ENCODE peak calls at places on chromosomes 7 and 10, in ten cellular contexts. One of them, this sample, is unnamed.
A peak's percentile ranks its signal among the peaks of the same experiment; 100 is the strongest.

GRCh38 chr10:6136215-6137201 is 47.7 kb downstream of the RBM17 start:
- DNase-seq in choroid plexus epithelial cell: peak; percentile 58
- DNase-seq in cardiac muscle cell: no peak
- DNase-seq in left ventricle myocardium inferior: no peak
- DNase-seq in stimulated activated CD4-positive, alpha-beta T cell treated with anti-CD3 and anti-CD28 coated beads, Interleukin-1b, Interleukin-23, amount 100 ng/mL, for 24 hours: no peak
- DNase-seq in fibroblast of gingiva: peak; percentile 64
- DNase-seq in activated CD4-positive, alpha-beta memory T cell treated with anti-CD3 and anti-CD28 coated beads, Interleukin-2, amount 10 ng/mL, durations not matched to agents 7 days and 5 days: peak; percentile 59
- DNase-seq in T47D: no peak
- DNase-seq in Ammon's horn: no peak
- DNase-seq in transverse colon: no peak
- DNase-seq in this sample: no peak

GRCh38 chr10:3081383-3081981 is 14.1 kb downstream of the PFKP start:
- DNase-seq in choroid plexus epithelial cell: no peak
- DNase-seq in cardiac muscle cell: no peak
- DNase-seq in left ventricle myocardium inferior: no peak
- DNase-seq in stimulated activated CD4-positive, alpha-beta T cell treated with anti-CD3 and anti-CD28 coated beads, Interleukin-1b, Interleukin-23, amount 100 ng/mL, for 24 hours: no peak
- DNase-seq in fibroblast of gingiva: no peak
- DNase-seq in activated CD4-positive, alpha-beta memory T cell treated with anti-CD3 and anti-CD28 coated beads, Interleukin-2, amount 10 ng/mL, durations not matched to agents 7 days and 5 days: no peak
- DNase-seq in T47D: no peak
- DNase-seq in Ammon's horn: no peak
- DNase-seq in transverse colon: no peak
- DNase-seq in this sample: no peak

GRCh38 chr10:91287912-91288311 is 67.4 kb downstream of the PCGF5 start:
- DNase-seq in choroid plexus epithelial cell: no peak
- DNase-seq in cardiac muscle cell: no peak
- DNase-seq in left ventricle myocardium inferior: no peak
- DNase-seq in stimulated activated CD4-positive, alpha-beta T cell treated with anti-CD3 and anti-CD28 coated beads, Interleukin-1b, Interleukin-23, amount 100 ng/mL, for 24 hours: no peak
- DNase-seq in fibroblast of gingiva: no peak
- DNase-seq in activated CD4-positive, alpha-beta memory T cell treated with anti-CD3 and anti-CD28 coated beads, Interleukin-2, amount 10 ng/mL, durations not matched to agents 7 days and 5 days: no peak
- DNase-seq in T47D: no peak
- DNase-seq in Ammon's horn: no peak
- DNase-seq in transverse colon: no peak
- DNase-seq in this sample: no peak

GRCh38 chr10:132398566-132398991 is 1.6 kb downstream of the PWWP2B start:
- DNase-seq in choroid plexus epithelial cell: no peak
- DNase-seq in cardiac muscle cell: no peak
- DNase-seq in left ventricle myocardium inferior: peak; percentile 12
- DNase-seq in stimulated activated CD4-positive, alpha-beta T cell treated with anti-CD3 and anti-CD28 coated beads, Interleukin-1b, Interleukin-23, amount 100 ng/mL, for 24 hours: no peak
- DNase-seq in fibroblast of gingiva: no peak
- DNase-seq in activated CD4-positive, alpha-beta memory T cell treated with anti-CD3 and anti-CD28 coated beads, Interleukin-2, amount 10 ng/mL, durations not matched to agents 7 days and 5 days: no peak
- DNase-seq in T47D: no peak
- DNase-seq in Ammon's horn: no peak
- DNase-seq in transverse colon: peak; percentile 21
- DNase-seq in this sample: no peak

GRCh38 chr10:99522078-99522479 is 10.7 kb upstream of the NKX2-3 start:
- DNase-seq in choroid plexus epithelial cell: no peak
- DNase-seq in cardiac muscle cell: no peak
- DNase-seq in left ventricle myocardium inferior: no peak
- DNase-seq in stimulated activated CD4-positive, alpha-beta T cell treated with anti-CD3 and anti-CD28 coated beads, Interleukin-1b, Interleukin-23, amount 100 ng/mL, for 24 hours: no peak
- DNase-seq in fibroblast of gingiva: no peak
- DNase-seq in activated CD4-positive, alpha-beta memory T cell treated with anti-CD3 and anti-CD28 coated beads, Interleukin-2, amount 10 ng/mL, durations not matched to agents 7 days and 5 days: no peak
- DNase-seq in T47D: no peak
- DNase-seq in Ammon's horn: no peak
- DNase-seq in transverse colon: peak; percentile 13
- DNase-seq in this sample: peak; percentile 62

GRCh38 chr7:35691827-35692307 is 3.1 kb downstream of the HERPUD2 start:
- DNase-seq in choroid plexus epithelial cell: peak; percentile 22
- DNase-seq in cardiac muscle cell: peak; percentile 7
- DNase-seq in left ventricle myocardium inferior: no peak
- DNase-seq in stimulated activated CD4-positive, alpha-beta T cell treated with anti-CD3 and anti-CD28 coated beads, Interleukin-1b, Interleukin-23, amount 100 ng/mL, for 24 hours: no peak
- DNase-seq in fibroblast of gingiva: no peak
- DNase-seq in activated CD4-positive, alpha-beta memory T cell treated with anti-CD3 and anti-CD28 coated beads, Interleukin-2, amount 10 ng/mL, durations not matched to agents 7 days and 5 days: peak; percentile 60
- DNase-seq in T47D: no peak
- DNase-seq in Ammon's horn: no peak
- DNase-seq in transverse colon: peak; percentile 22
- DNase-seq in this sample: no peak

GRCh38 chr7:78013368-78013767 is 214.8 kb downstream of the PHTF2 start:
- DNase-seq in choroid plexus epithelial cell: no peak
- DNase-seq in cardiac muscle cell: no peak
- DNase-seq in left ventricle myocardium inferior: no peak
- DNase-seq in stimulated activated CD4-positive, alpha-beta T cell treated with anti-CD3 and anti-CD28 coated beads, Interleukin-1b, Interleukin-23, amount 100 ng/mL, for 24 hours: no peak
- DNase-seq in fibroblast of gingiva: no peak
- DNase-seq in activated CD4-positive, alpha-beta memory T cell treated with anti-CD3 and anti-CD28 coated beads, Interleukin-2, amount 10 ng/mL, durations not matched to agents 7 days and 5 days: no peak
- DNase-seq in T47D: no peak
- DNase-seq in Ammon's horn: no peak
- DNase-seq in transverse colon: no peak
- DNase-seq in this sample: no peak

GRCh38 chr7:16078076-16078952 is 343.0 kb downstream of the CRPPA start:
- DNase-seq in choroid plexus epithelial cell: peak; percentile 87
- DNase-seq in cardiac muscle cell: peak; percentile 76
- DNase-seq in left ventricle myocardium inferior: no peak
- DNase-seq in stimulated activated CD4-positive, alpha-beta T cell treated with anti-CD3 and anti-CD28 coated beads, Interleukin-1b, Interleukin-23, amount 100 ng/mL, for 24 hours: no peak
- DNase-seq in fibroblast of gingiva: peak; percentile 52
- DNase-seq in activated CD4-positive, alpha-beta memory T cell treated with anti-CD3 and anti-CD28 coated beads, Interleukin-2, amount 10 ng/mL, durations not matched to agents 7 days and 5 days: no peak
- DNase-seq in T47D: no peak
- DNase-seq in Ammon's horn: peak; percentile 77
- DNase-seq in transverse colon: no peak
- DNase-seq in this sample: no peak

GRCh38 chr10:112955736-112956421 is 5.8 kb downstream of the TCF7L2 start:
- DNase-seq in choroid plexus epithelial cell: peak; percentile 65
- DNase-seq in cardiac muscle cell: no peak
- DNase-seq in left ventricle myocardium inferior: no peak
- DNase-seq in stimulated activated CD4-positive, alpha-beta T cell treated with anti-CD3 and anti-CD28 coated beads, Interleukin-1b, Interleukin-23, amount 100 ng/mL, for 24 hours: no peak
- DNase-seq in fibroblast of gingiva: peak; percentile 75
- DNase-seq in activated CD4-positive, alpha-beta memory T cell treated with anti-CD3 and anti-CD28 coated beads, Interleukin-2, amount 10 ng/mL, durations not matched to agents 7 days and 5 days: no peak
- DNase-seq in T47D: no peak
- DNase-seq in Ammon's horn: no peak
- DNase-seq in transverse colon: peak; percentile 34
- DNase-seq in this sample: no peak

GRCh38 chr7:2008936-2009540 is 223.7 kb downstream of the MAD1L1 start:
- DNase-seq in choroid plexus epithelial cell: no peak
- DNase-seq in cardiac muscle cell: no peak
- DNase-seq in left ventricle myocardium inferior: peak; percentile 75
- DNase-seq in stimulated activated CD4-positive, alpha-beta T cell treated with anti-CD3 and anti-CD28 coated beads, Interleukin-1b, Interleukin-23, amount 100 ng/mL, for 24 hours: no peak
- DNase-seq in fibroblast of gingiva: no peak
- DNase-seq in activated CD4-positive, alpha-beta memory T cell treated with anti-CD3 and anti-CD28 coated beads, Interleukin-2, amount 10 ng/mL, durations not matched to agents 7 days and 5 days: no peak
- DNase-seq in T47D: no peak
- DNase-seq in Ammon's horn: no peak
- DNase-seq in transverse colon: no peak
- DNase-seq in this sample: no peak

GRCh38 chr10:27568196-27569175 is 64.4 kb downstream of the RAB18 start:
- DNase-seq in choroid plexus epithelial cell: peak; percentile 8
- DNase-seq in cardiac muscle cell: no peak
- DNase-seq in left ventricle myocardium inferior: no peak
- DNase-seq in stimulated activated CD4-positive, alpha-beta T cell treated with anti-CD3 and anti-CD28 coated beads, Interleukin-1b, Interleukin-23, amount 100 ng/mL, for 24 hours: no peak
- DNase-seq in fibroblast of gingiva: peak; percentile 2
- DNase-seq in activated CD4-positive, alpha-beta memory T cell treated with anti-CD3 and anti-CD28 coated beads, Interleukin-2, amount 10 ng/mL, durations not matched to agents 7 days and 5 days: no peak
- DNase-seq in T47D: no peak
- DNase-seq in Ammon's horn: no peak
- DNase-seq in transverse colon: no peak
- DNase-seq in this sample: no peak

GRCh38 chr7:114008696-114009095 is 89.9 kb upstream of the PPP1R3A start:
- DNase-seq in choroid plexus epithelial cell: no peak
- DNase-seq in cardiac muscle cell: no peak
- DNase-seq in left ventricle myocardium inferior: no peak
- DNase-seq in stimulated activated CD4-positive, alpha-beta T cell treated with anti-CD3 and anti-CD28 coated beads, Interleukin-1b, Interleukin-23, amount 100 ng/mL, for 24 hours: no peak
- DNase-seq in fibroblast of gingiva: no peak
- DNase-seq in activated CD4-positive, alpha-beta memory T cell treated with anti-CD3 and anti-CD28 coated beads, Interleukin-2, amount 10 ng/mL, durations not matched to agents 7 days and 5 days: no peak
- DNase-seq in T47D: no peak
- DNase-seq in Ammon's horn: no peak
- DNase-seq in transverse colon: no peak
- DNase-seq in this sample: no peak

GRCh38 chr7:41189866-41190265 is 513.0 kb downstream of the INHBA start:
- DNase-seq in choroid plexus epithelial cell: peak; percentile 95
- DNase-seq in cardiac muscle cell: no peak
- DNase-seq in left ventricle myocardium inferior: no peak
- DNase-seq in stimulated activated CD4-positive, alpha-beta T cell treated with anti-CD3 and anti-CD28 coated beads, Interleukin-1b, Interleukin-23, amount 100 ng/mL, for 24 hours: no peak
- DNase-seq in fibroblast of gingiva: peak; percentile 62
- DNase-seq in activated CD4-positive, alpha-beta memory T cell treated with anti-CD3 and anti-CD28 coated beads, Interleukin-2, amount 10 ng/mL, durations not matched to agents 7 days and 5 days: no peak
- DNase-seq in T47D: no peak
- DNase-seq in Ammon's horn: no peak
- DNase-seq in transverse colon: no peak
- DNase-seq in this sample: no peak

GRCh38 chr10:113337142-113337541 is 215.7 kb upstream of the HABP2 start:
- DNase-seq in choroid plexus epithelial cell: no peak
- DNase-seq in cardiac muscle cell: no peak
- DNase-seq in left ventricle myocardium inferior: no peak
- DNase-seq in stimulated activated CD4-positive, alpha-beta T cell treated with anti-CD3 and anti-CD28 coated beads, Interleukin-1b, Interleukin-23, amount 100 ng/mL, for 24 hours: no peak
- DNase-seq in fibroblast of gingiva: peak; percentile 30
- DNase-seq in activated CD4-positive, alpha-beta memory T cell treated with anti-CD3 and anti-CD28 coated beads, Interleukin-2, amount 10 ng/mL, durations not matched to agents 7 days and 5 days: no peak
- DNase-seq in T47D: no peak
- DNase-seq in Ammon's horn: no peak
- DNase-seq in transverse colon: no peak
- DNase-seq in this sample: no peak

GRCh38 chr7:96414931-96415292 is 93.0 kb upstream of the SLC25A13 start:
- DNase-seq in choroid plexus epithelial cell: peak; percentile 52
- DNase-seq in cardiac muscle cell: peak; percentile 59
- DNase-seq in left ventricle myocardium inferior: no peak
- DNase-seq in stimulated activated CD4-positive, alpha-beta T cell treated with anti-CD3 and anti-CD28 coated beads, Interleukin-1b, Interleukin-23, amount 100 ng/mL, for 24 hours: no peak
- DNase-seq in fibroblast of gingiva: peak; percentile 17
- DNase-seq in activated CD4-positive, alpha-beta memory T cell treated with anti-CD3 and anti-CD28 coated beads, Interleukin-2, amount 10 ng/mL, durations not matched to agents 7 days and 5 days: peak; percentile 46
- DNase-seq in T47D: no peak
- DNase-seq in Ammon's horn: peak; percentile 76
- DNase-seq in transverse colon: peak; percentile 12
- DNase-seq in this sample: peak; percentile 60

GRCh38 chr7:121160150-121161008 is 168.4 kb upstream of the WNT16 start:
- DNase-seq in choroid plexus epithelial cell: no peak
- DNase-seq in cardiac muscle cell: no peak
- DNase-seq in left ventricle myocardium inferior: no peak
- DNase-seq in stimulated activated CD4-positive, alpha-beta T cell treated with anti-CD3 and anti-CD28 coated beads, Interleukin-1b, Interleukin-23, amount 100 ng/mL, for 24 hours: no peak
- DNase-seq in fibroblast of gingiva: no peak
- DNase-seq in activated CD4-positive, alpha-beta memory T cell treated with anti-CD3 and anti-CD28 coated beads, Interleukin-2, amount 10 ng/mL, durations not matched to agents 7 days and 5 days: no peak
- DNase-seq in T47D: no peak
- DNase-seq in Ammon's horn: no peak
- DNase-seq in transverse colon: no peak
- DNase-seq in this sample: no peak

GRCh38 chr7:39615350-39615975 is 7.9 kb upstream of the RALA start:
- DNase-seq in choroid plexus epithelial cell: no peak
- DNase-seq in cardiac muscle cell: no peak
- DNase-seq in left ventricle myocardium inferior: no peak
- DNase-seq in stimulated activated CD4-positive, alpha-beta T cell treated with anti-CD3 and anti-CD28 coated beads, Interleukin-1b, Interleukin-23, amount 100 ng/mL, for 24 hours: no peak
- DNase-seq in fibroblast of gingiva: no peak
- DNase-seq in activated CD4-positive, alpha-beta memory T cell treated with anti-CD3 and anti-CD28 coated beads, Interleukin-2, amount 10 ng/mL, durations not matched to agents 7 days and 5 days: no peak
- DNase-seq in T47D: no peak
- DNase-seq in Ammon's horn: no peak
- DNase-seq in transverse colon: no peak
- DNase-seq in this sample: no peak

GRCh38 chr10:116826803-116827202 is 22.5 kb upstream of the ENO4 start:
- DNase-seq in choroid plexus epithelial cell: peak; percentile 51
- DNase-seq in cardiac muscle cell: no peak
- DNase-seq in left ventricle myocardium inferior: no peak
- DNase-seq in stimulated activated CD4-positive, alpha-beta T cell treated with anti-CD3 and anti-CD28 coated beads, Interleukin-1b, Interleukin-23, amount 100 ng/mL, for 24 hours: no peak
- DNase-seq in fibroblast of gingiva: no peak
- DNase-seq in activated CD4-positive, alpha-beta memory T cell treated with anti-CD3 and anti-CD28 coated beads, Interleukin-2, amount 10 ng/mL, durations not matched to agents 7 days and 5 days: no peak
- DNase-seq in T47D: no peak
- DNase-seq in Ammon's horn: no peak
- DNase-seq in transverse colon: no peak
- DNase-seq in this sample: no peak

GRCh38 chr7:98701372-98701771 is 84.3 kb downstream of the NPTX2 start:
- DNase-seq in choroid plexus epithelial cell: no peak
- DNase-seq in cardiac muscle cell: no peak
- DNase-seq in left ventricle myocardium inferior: no peak
- DNase-seq in stimulated activated CD4-positive, alpha-beta T cell treated with anti-CD3 and anti-CD28 coated beads, Interleukin-1b, Interleukin-23, amount 100 ng/mL, for 24 hours: no peak
- DNase-seq in fibroblast of gingiva: no peak
- DNase-seq in activated CD4-positive, alpha-beta memory T cell treated with anti-CD3 and anti-CD28 coated beads, Interleukin-2, amount 10 ng/mL, durations not matched to agents 7 days and 5 days: no peak
- DNase-seq in T47D: no peak
- DNase-seq in Ammon's horn: no peak
- DNase-seq in transverse colon: no peak
- DNase-seq in this sample: no peak

GRCh38 chr10:30456262-30456661 is 22.3 kb downstream of the MAP3K8 start:
- DNase-seq in choroid plexus epithelial cell: peak; percentile 12
- DNase-seq in cardiac muscle cell: no peak
- DNase-seq in left ventricle myocardium inferior: peak; percentile 22
- DNase-seq in stimulated activated CD4-positive, alpha-beta T cell treated with anti-CD3 and anti-CD28 coated beads, Interleukin-1b, Interleukin-23, amount 100 ng/mL, for 24 hours: no peak
- DNase-seq in fibroblast of gingiva: no peak
- DNase-seq in activated CD4-positive, alpha-beta memory T cell treated with anti-CD3 and anti-CD28 coated beads, Interleukin-2, amount 10 ng/mL, durations not matched to agents 7 days and 5 days: peak; percentile 63
- DNase-seq in T47D: no peak
- DNase-seq in Ammon's horn: peak; percentile 17
- DNase-seq in transverse colon: peak; percentile 42
- DNase-seq in this sample: no peak

GRCh38 chr10:44619975-44620374 is 235.1 kb upstream of the CXCL12 start:
- DNase-seq in choroid plexus epithelial cell: peak; percentile 46
- DNase-seq in cardiac muscle cell: no peak
- DNase-seq in left ventricle myocardium inferior: no peak
- DNase-seq in stimulated activated CD4-positive, alpha-beta T cell treated with anti-CD3 and anti-CD28 coated beads, Interleukin-1b, Interleukin-23, amount 100 ng/mL, for 24 hours: no peak
- DNase-seq in fibroblast of gingiva: peak; percentile 59
- DNase-seq in activated CD4-positive, alpha-beta memory T cell treated with anti-CD3 and anti-CD28 coated beads, Interleukin-2, amount 10 ng/mL, durations not matched to agents 7 days and 5 days: no peak
- DNase-seq in T47D: no peak
- DNase-seq in Ammon's horn: no peak
- DNase-seq in transverse colon: no peak
- DNase-seq in this sample: no peak

GRCh38 chr7:131106681-131107342 is 220.9 kb upstream of the MKLN1 start:
- DNase-seq in choroid plexus epithelial cell: no peak
- DNase-seq in cardiac muscle cell: peak; percentile 45
- DNase-seq in left ventricle myocardium inferior: peak; percentile 42
- DNase-seq in stimulated activated CD4-positive, alpha-beta T cell treated with anti-CD3 and anti-CD28 coated beads, Interleukin-1b, Interleukin-23, amount 100 ng/mL, for 24 hours: peak; percentile 22
- DNase-seq in fibroblast of gingiva: no peak
- DNase-seq in activated CD4-positive, alpha-beta memory T cell treated with anti-CD3 and anti-CD28 coated beads, Interleukin-2, amount 10 ng/mL, durations not matched to agents 7 days and 5 days: peak; percentile 56
- DNase-seq in T47D: peak; percentile 23
- DNase-seq in Ammon's horn: peak; percentile 74
- DNase-seq in transverse colon: peak; percentile 66
- DNase-seq in this sample: peak; percentile 62

GRCh38 chr10:69057261-69057950 is 30.5 kb upstream of the SRGN start:
- DNase-seq in choroid plexus epithelial cell: peak; percentile 27
- DNase-seq in cardiac muscle cell: no peak
- DNase-seq in left ventricle myocardium inferior: peak; percentile 58
- DNase-seq in stimulated activated CD4-positive, alpha-beta T cell treated with anti-CD3 and anti-CD28 coated beads, Interleukin-1b, Interleukin-23, amount 100 ng/mL, for 24 hours: no peak
- DNase-seq in fibroblast of gingiva: no peak
- DNase-seq in activated CD4-positive, alpha-beta memory T cell treated with anti-CD3 and anti-CD28 coated beads, Interleukin-2, amount 10 ng/mL, durations not matched to agents 7 days and 5 days: no peak
- DNase-seq in T47D: no peak
- DNase-seq in Ammon's horn: peak; percentile 73
- DNase-seq in transverse colon: peak; percentile 39
- DNase-seq in this sample: peak; percentile 47

GRCh38 chr10:132938472-132939329 is 3.7 kb downstream of the CFAP46 start:
- DNase-seq in choroid plexus epithelial cell: peak; percentile 25
- DNase-seq in cardiac muscle cell: peak; percentile 59
- DNase-seq in left ventricle myocardium inferior: no peak
- DNase-seq in stimulated activated CD4-positive, alpha-beta T cell treated with anti-CD3 and anti-CD28 coated beads, Interleukin-1b, Interleukin-23, amount 100 ng/mL, for 24 hours: no peak
- DNase-seq in fibroblast of gingiva: no peak
- DNase-seq in activated CD4-positive, alpha-beta memory T cell treated with anti-CD3 and anti-CD28 coated beads, Interleukin-2, amount 10 ng/mL, durations not matched to agents 7 days and 5 days: no peak
- DNase-seq in T47D: no peak
- DNase-seq in Ammon's horn: no peak
- DNase-seq in transverse colon: no peak
- DNase-seq in this sample: peak; percentile 78

GRCh38 chr10:119543814-119544642 is 1.5 kb upstream of the RGS10 start:
- DNase-seq in choroid plexus epithelial cell: peak; percentile 13
- DNase-seq in cardiac muscle cell: no peak
- DNase-seq in left ventricle myocardium inferior: no peak
- DNase-seq in stimulated activated CD4-positive, alpha-beta T cell treated with anti-CD3 and anti-CD28 coated beads, Interleukin-1b, Interleukin-23, amount 100 ng/mL, for 24 hours: no peak
- DNase-seq in fibroblast of gingiva: peak; percentile 97
- DNase-seq in activated CD4-positive, alpha-beta memory T cell treated with anti-CD3 and anti-CD28 coated beads, Interleukin-2, amount 10 ng/mL, durations not matched to agents 7 days and 5 days: no peak
- DNase-seq in T47D: no peak
- DNase-seq in Ammon's horn: no peak
- DNase-seq in transverse colon: no peak
- DNase-seq in this sample: peak; percentile 54

GRCh38 chr10:117532451-117533107 is 10.0 kb upstream of the EMX2 start:
- DNase-seq in choroid plexus epithelial cell: no peak
- DNase-seq in cardiac muscle cell: no peak
- DNase-seq in left ventricle myocardium inferior: no peak
- DNase-seq in stimulated activated CD4-positive, alpha-beta T cell treated with anti-CD3 and anti-CD28 coated beads, Interleukin-1b, Interleukin-23, amount 100 ng/mL, for 24 hours: no peak
- DNase-seq in fibroblast of gingiva: no peak
- DNase-seq in activated CD4-positive, alpha-beta memory T cell treated with anti-CD3 and anti-CD28 coated beads, Interleukin-2, amount 10 ng/mL, durations not matched to agents 7 days and 5 days: no peak
- DNase-seq in T47D: no peak
- DNase-seq in Ammon's horn: no peak
- DNase-seq in transverse colon: no peak
- DNase-seq in this sample: no peak